ENCODE peak calls at places on chromosomes 2 and 18, in ten cellular contexts. X is left ventricle myocardium inferior, V is tibial nerve, K is IMR-90, O is heart left ventricle, J is cardiac muscle cell, U is MM.1S, W is sigmoid colon, R is prostate gland, S is ovary. Y is an unnamed sample.
A peak's percentile ranks its signal among the peaks of the same experiment; 100 is the strongest.

GRCh38 chr2:7060602-7061435 is 143.6 kb downstream of the RNF144A start:
- DNase-seq in O (no peak), W (peak; percentile 72), K (no peak), X (no peak), S (no peak), U (no peak), V (no peak), R (no peak), J (no peak), Y (no peak)

GRCh38 chr18:9989481-9989880 is 75.7 kb downstream of the VAPA start:
- DNase-seq in X (no peak), W (no peak), R (no peak), S (no peak), U (no peak), O (no peak), K (no peak), J (no peak), V (no peak), Y (no peak)

GRCh38 chr18:78982186-78982585 is 2.6 kb downstream of the SALL3 start:
- DNase-seq in J (no peak), X (no peak), U (no peak), R (no peak), V (no peak), K (no peak), S (no peak), O (no peak), W (no peak), Y (no peak)

GRCh38 chr18:41938445-41938844 is 16.6 kb upstream of the PIK3C3 start:
- DNase-seq in V (no peak), K (peak; percentile 97), U (no peak), J (no peak), X (no peak), R (no peak), W (no peak), S (no peak), O (no peak), Y (no peak)

GRCh38 chr2:42804338-42804737 is 12.0 kb upstream of the HAAO start:
- DNase-seq in U (no peak), W (no peak), J (no peak), K (peak; percentile 65), S (no peak), V (no peak), R (no peak), O (no peak), X (no peak), Y (no peak)

GRCh38 chr2:185108588-185108987 is 510.3 kb downstream of the ZNF804A start:
- DNase-seq in W (no peak), O (no peak), X (no peak), U (no peak), V (no peak), S (no peak), K (no peak), R (no peak), J (no peak), Y (no peak)

GRCh38 chr2:129464631-129465030 is 514.8 kb upstream of the RAB6C start:
- DNase-seq in X (no peak), O (no peak), S (no peak), V (no peak), K (no peak), R (no peak), J (no peak), W (no peak), U (no peak), Y (no peak)

GRCh38 chr18:49177071-49177470 is 226.3 kb upstream of the SMAD7 start:
- DNase-seq in W (no peak), K (no peak), R (no peak), J (no peak), S (no peak), V (no peak), O (no peak), X (no peak), U (no peak), Y (no peak)

GRCh38 chr2:127398239-127398590 is 10.4 kb upstream of the MAP3K2 start:
- DNase-seq in W (peak; percentile 91), J (no peak), K (peak; percentile 93), O (peak; percentile 89), S (peak; percentile 54), X (peak; percentile 76), R (peak; percentile 39), U (no peak), V (peak; percentile 77), Y (peak; percentile 91)

GRCh38 chr2:45263147-45263546 is 253.9 kb upstream of the SIX2 start:
- DNase-seq in U (no peak), K (no peak), R (no peak), S (no peak), V (no peak), J (no peak), W (no peak), O (no peak), X (no peak), Y (no peak)

GRCh38 chr2:132621131-132621875 is 48.7 kb downstream of the LYPD1 start:
- DNase-seq in O (no peak), W (no peak), R (peak; percentile 20), V (no peak), S (no peak), X (no peak), J (no peak), U (no peak), K (no peak), Y (no peak)

GRCh38 chr2:129178356-129178755 is 801.1 kb upstream of the RAB6C start:
- DNase-seq in V (no peak), O (no peak), W (no peak), J (no peak), R (no peak), U (no peak), X (peak; percentile 43), S (no peak), K (no peak), Y (peak; percentile 54)

GRCh38 chr2:11540996-11541692 is 7.3 kb downstream of the GREB1 start:
- DNase-seq in X (no peak), K (no peak), S (peak; percentile 61), W (no peak), J (no peak), R (no peak), O (no peak), U (no peak), V (no peak), Y (no peak)

GRCh38 chr18:46433121-46433826 is 223.7 kb downstream of the LOXHD1 start:
- DNase-seq in W (no peak), K (no peak), X (no peak), O (no peak), V (no peak), J (no peak), U (no peak), S (no peak), R (no peak), Y (no peak)

GRCh38 chr2:35794766-35795448 is 560.7 kb upstream of the CRIM1 start:
- DNase-seq in U (no peak), V (no peak), S (no peak), J (no peak), W (no peak), O (no peak), R (no peak), K (no peak), X (no peak), Y (no peak)

GRCh38 chr2:74119912-74120825 is 27.5 kb downstream of the BOLA3 start:
- DNase-seq in R (peak; percentile 72), O (peak; percentile 90), W (peak; percentile 90), J (peak; percentile 74), S (peak; percentile 80), U (peak; percentile 88), X (peak; percentile 82), V (peak; percentile 53), K (peak; percentile 69), Y (peak; percentile 81)
- H3K27ac ChIP-seq in R (peak overlapping the region; percentile 89), O (peak overlapping the region; percentile 75), W (peak overlapping the region; percentile 90), J (peak overlapping the region; percentile 77), S (peak overlapping the region; percentile 1), U (peak overlapping the region; percentile 82), X (peak overlapping the region; percentile 83), V (peak overlapping the region; percentile 79), K (peak overlapping the region; percentile 81), Y (peak overlapping the region; percentile 62)

GRCh38 chr2:237092920-237093781 is 7.5 kb downstream of the COPS8 start:
- DNase-seq in R (peak; percentile 42), U (no peak), J (peak; percentile 44), W (peak; percentile 88), X (no peak), V (peak; percentile 71), S (peak; percentile 55), K (peak; percentile 85), O (no peak), Y (no peak)
- TF ChIP-seq CTCF in R (peak; percentile 50), U (peak; percentile 13), J (peak; percentile 67), W (peak; percentile 71), X (peak; percentile 64), V (peak; percentile 71), S (peak; percentile 47), K (peak; percentile 84), O (peak; percentile 32), Y (peak; percentile 82)

GRCh38 chr2:174858745-174859144 is 94.5 kb upstream of the CHRNA1 start:
- DNase-seq in V (no peak), J (no peak), S (no peak), R (no peak), O (no peak), X (no peak), K (no peak), W (no peak), U (no peak), Y (no peak)

GRCh38 chr2:174859563-174860169 is 95.4 kb upstream of the CHRNA1 start:
- DNase-seq in O (no peak), S (no peak), V (no peak), J (no peak), R (no peak), K (no peak), X (no peak), W (no peak), U (no peak), Y (no peak)

GRCh38 chr2:174856447-174856846 is 92.2 kb upstream of the CHRNA1 start:
- DNase-seq in S (no peak), W (no peak), X (no peak), J (peak; percentile 23), O (no peak), U (no peak), K (no peak), R (no peak), V (no peak), Y (no peak)
- H3K4me3 ChIP-seq in S (no peak overlapping the region), W (no peak overlapping the region), X (no peak overlapping the region), J (no peak overlapping the region), O (no peak overlapping the region), U (no peak overlapping the region), K (no peak overlapping the region), R (no peak overlapping the region), V (no peak overlapping the region), Y (no peak overlapping the region)

GRCh38 chr2:159077869-159078268 is 109.4 kb downstream of the TANC1 start:
- DNase-seq in V (no peak), R (no peak), J (no peak), U (no peak), W (no peak), O (no peak), K (no peak), X (no peak), S (no peak), Y (no peak)

GRCh38 chr2:159078443-159078842 is 110.0 kb downstream of the TANC1 start:
- DNase-seq in J (no peak), U (no peak), K (no peak), S (no peak), W (no peak), X (no peak), V (no peak), O (no peak), R (no peak), Y (no peak)

GRCh38 chr2:159075726-159076125 is 107.3 kb downstream of the TANC1 start:
- DNase-seq in W (no peak), R (no peak), V (no peak), J (no peak), K (peak; percentile 48), O (no peak), S (no peak), X (no peak), U (no peak), Y (no peak)

GRCh38 chr2:159074605-159075004 is 106.2 kb downstream of the TANC1 start:
- DNase-seq in K (no peak), J (no peak), O (no peak), W (no peak), U (no peak), X (no peak), R (no peak), V (no peak), S (no peak), Y (no peak)

GRCh38 chr2:159076233-159076632 is 107.8 kb downstream of the TANC1 start:
- DNase-seq in V (peak; percentile 44), O (no peak), U (no peak), J (no peak), S (no peak), X (no peak), R (no peak), W (no peak), K (peak; percentile 93), Y (no peak)
- H3K27ac ChIP-seq in V (peak overlapping the region; percentile 56), O (no peak overlapping the region), U (no peak overlapping the region), J (no peak overlapping the region), S (no peak overlapping the region), X (peak overlapping the region; percentile 39), R (no peak overlapping the region), W (no peak overlapping the region), K (no peak overlapping the region), Y (peak overlapping the region; percentile 39)

Y was measured in RWPE2.